ENCODE peak calls at places on chromosomes 1 and 21, in six cellular contexts. A is adrenal gland, U is brain microvascular endothelial cell, B is Panc1, E is uterus, Z is heart right ventricle. V is an unnamed sample. For H3K36me3, the result is how much of the 10 kb centered on the place peaks cover.

GRCh38 chr1:44220001-44220751 is 6.9 kb downstream of the DMAP1 start:
- DNase-seq in U (peak), E (no peak), B (no peak), A (peak), Z (no peak), V (no peak)

GRCh38 chr1:57270926-57271698 is 152.7 kb downstream of the DAB1 start:
- DNase-seq in A (no peak), Z (no peak), U (no peak), B (no peak), E (no peak), V (no peak)

GRCh38 chr1:84467298-84467697 is 11.8 kb upstream of the RPF1 start:
- DNase-seq in Z (no peak), A (no peak), U (no peak), E (no peak), B (no peak), V (no peak)

GRCh38 chr1:232982238-232982944 is 32.0 kb downstream of the NTPCR start:
- DNase-seq in E (no peak), A (no peak), U (peak), Z (no peak), B (no peak), V (no peak)

GRCh38 chr1:111699268-111699667 is 39.9 kb downstream of the INKA2 start:
- DNase-seq in E (no peak), U (no peak), A (no peak), Z (no peak), B (no peak), V (no peak)

GRCh38 chr1:4275083-4275482 is 375.0 kb upstream of the C1orf174 start:
- DNase-seq in E (no peak), B (no peak), U (no peak), A (no peak), Z (no peak), V (no peak)

GRCh38 chr1:196609114-196609737 is 986 bp upstream of the KCNT2 start:
- DNase-seq in B (no peak), U (peak), E (no peak), A (no peak), Z (peak), V (peak)

GRCh38 chr21:28436286-28436932 is 556.3 kb downstream of the LTN1 start:
- DNase-seq in U (peak), B (no peak), E (peak), A (no peak), Z (no peak), V (peak)

GRCh38 chr1:38361566-38361965 is 315.0 kb upstream of the POU3F1 start:
- DNase-seq in Z (no peak), A (no peak), U (no peak), B (no peak), E (no peak), V (no peak)

GRCh38 chr1:167635233-167635648 is 5.2 kb downstream of the RCSD1 start:
- DNase-seq in U (peak), A (no peak), Z (peak), B (no peak), E (no peak), V (no peak)

GRCh38 chr1:150282558-150282958 is 204 bp downstream of the CIART start:
- DNase-seq in E (no peak), A (peak), U (no peak), B (no peak), Z (peak), V (no peak)
- H3K4me3 ChIP-seq in E (peak), A (peak), U (peak), B (peak), Z (peak), V (peak)

GRCh38 chr1:109924316-109924715 is 13.7 kb downstream of the CSF1 start:
- DNase-seq in E (no peak), Z (no peak), A (no peak), B (no peak), U (no peak), V (no peak)

GRCh38 chr1:109923946-109924275 is 13.3 kb downstream of the CSF1 start:
- DNase-seq in A (no peak), E (no peak), U (no peak), B (no peak), Z (no peak), V (no peak)

GRCh38 chr1:109922326-109922725 is 11.7 kb downstream of the CSF1 start:
- DNase-seq in U (no peak), B (no peak), E (no peak), Z (no peak), A (no peak), V (no peak)

GRCh38 chr1:109925159-109925990 is 14.7 kb downstream of the CSF1 start:
- DNase-seq in Z (no peak), B (no peak), E (no peak), U (no peak), A (no peak), V (no peak)

GRCh38 chr1:109923131-109923945 is 12.7 kb downstream of the CSF1 start:
- DNase-seq in A (no peak), U (no peak), Z (no peak), B (no peak), E (no peak), V (no peak)
- TF ChIP-seq CTCF in A (no peak), U (peak), Z (peak), B (peak), E (no peak), V (peak)

GRCh38 chr1:94772230-94772641 is 47.9 kb upstream of the SLC44A3 start:
- DNase-seq in A (no peak), Z (no peak), E (no peak), B (no peak), U (no peak), V (no peak)
- H3K36me3 ChIP-seq in A (under half), Z (under half), E (under half), B (under half), U (under half), V (under half)

GRCh38 chr1:15736035-15736665 is at the start of gene SLC25A34:
- DNase-seq in Z (peak), U (no peak), E (no peak), A (peak), B (no peak), V (no peak)
- H3K4me3 ChIP-seq in Z (peak), U (no peak), E (no peak), A (no peak), B (no peak), V (no peak)

GRCh38 chr1:201283836-201284553 is 689 bp downstream of the PKP1 start:
- DNase-seq in A (no peak), U (no peak), E (no peak), B (no peak), Z (no peak), V (no peak)
- TF ChIP-seq CTCF in A (no peak), U (no peak), E (no peak), B (no peak), Z (no peak), V (no peak)

DNA sequence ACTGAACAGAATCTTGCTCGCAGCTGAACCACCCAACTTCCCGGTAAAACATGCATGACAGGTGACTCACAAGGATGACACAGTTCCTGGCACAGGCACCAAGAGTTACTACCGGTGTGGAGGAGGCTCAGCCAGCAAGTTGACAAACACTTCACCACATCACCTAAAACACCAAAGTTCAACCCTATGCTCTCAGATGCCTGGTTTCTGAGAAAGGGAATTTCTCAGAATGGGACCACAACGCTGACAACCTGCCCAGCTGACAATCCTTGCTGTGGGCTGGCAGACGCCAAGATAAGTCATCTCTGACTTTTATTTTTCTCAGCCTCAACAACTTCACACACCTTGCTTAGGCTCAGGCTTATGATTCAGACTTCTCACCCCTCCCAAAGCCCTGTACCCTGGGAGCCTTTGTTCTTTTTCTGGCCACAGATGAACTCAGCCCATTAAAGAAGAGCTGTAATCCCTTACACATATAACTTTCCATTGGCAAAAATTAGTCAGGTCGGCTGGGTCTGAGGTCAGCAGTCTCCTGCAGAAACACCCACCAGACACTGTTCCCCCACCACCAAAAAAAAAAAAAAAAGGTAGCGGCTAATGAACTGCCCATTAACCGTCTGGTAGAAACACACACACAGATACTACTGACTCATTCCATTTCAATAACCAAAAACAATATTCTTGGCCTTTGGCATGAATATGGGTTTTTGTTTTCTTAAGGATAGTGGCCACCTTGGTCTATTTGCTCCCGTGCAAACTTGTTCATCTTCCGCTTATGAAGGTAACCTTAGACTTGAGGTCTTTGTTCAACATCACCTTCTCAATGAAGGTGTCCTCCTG is 10.8 kb upstream of the TIAM1 start:
- DNase-seq in U (peak), B (peak), Z (no peak), E (no peak), A (peak), V (peak)
- H3K36me3 ChIP-seq in U (under half), B (under half), Z (under half), E (under half), A (under half), V (under half)

GRCh38 chr1:214551052-214551435 is 358 bp downstream of the PTPN14 start:
- DNase-seq in Z (peak), B (no peak), A (peak), U (no peak), E (no peak), V (no peak)

GRCh38 chr1:214550339-214551051 is 907 bp downstream of the PTPN14 start:
- DNase-seq in Z (no peak), U (no peak), A (no peak), B (no peak), E (peak), V (no peak)

GRCh38 chr1:214548988-214549387 is 2.4 kb downstream of the PTPN14 start:
- DNase-seq in B (no peak), U (peak), Z (peak), E (peak), A (peak), V (no peak)

GRCh38 chr1:214551436-214552173 is at the start of gene PTPN14:
- DNase-seq in E (peak), Z (peak), B (no peak), A (peak), U (peak), V (peak)

GRCh38 chr1:214549604-214550338 is 1.6 kb downstream of the PTPN14 start:
- DNase-seq in U (peak), A (no peak), Z (no peak), B (no peak), E (no peak), V (no peak)
- H3K4me3 ChIP-seq in U (peak), A (peak), Z (peak), B (peak), E (peak), V (peak)

DNA sequence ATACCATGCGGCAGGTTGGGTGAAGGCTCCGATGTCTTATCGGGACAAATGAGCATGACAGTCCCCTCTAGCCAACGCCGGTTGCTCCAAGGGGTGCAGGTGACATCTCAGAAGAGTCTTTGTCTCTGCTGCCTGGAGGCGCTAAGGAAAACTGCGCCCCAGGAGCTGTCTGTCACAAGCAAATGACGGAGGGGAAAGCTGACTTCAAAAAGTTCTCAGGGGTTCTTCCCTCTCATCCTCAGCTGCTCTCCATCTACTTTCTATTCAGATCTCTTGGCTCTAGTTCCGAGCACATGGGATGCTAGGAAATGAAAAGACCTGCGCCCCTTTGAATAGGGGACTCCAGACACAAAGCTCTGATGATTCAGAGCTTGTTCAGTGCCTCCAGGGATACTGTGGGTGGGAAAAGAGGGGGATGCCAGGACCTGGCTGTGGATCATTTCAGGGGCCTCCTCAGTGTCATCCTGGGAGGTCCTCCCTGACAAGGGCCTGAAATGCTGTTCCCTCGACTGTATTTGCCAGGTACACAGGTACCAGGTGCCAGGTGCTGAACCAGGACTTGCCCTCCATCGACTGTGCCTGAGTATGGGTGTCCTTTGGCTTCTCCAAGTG is 869 bp upstream of the KIAA0040 start:
- DNase-seq in E (no peak), U (no peak), B (no peak), Z (no peak), A (no peak), V (no peak)
- TF ChIP-seq CTCF in E (no peak), U (no peak), B (no peak), Z (no peak), A (no peak), V (no peak)

GRCh38 chr1:170545476-170545875 is 13.5 kb downstream of the GORAB start:
- DNase-seq in B (no peak), U (peak), Z (no peak), E (no peak), A (no peak), V (no peak)

GRCh38 chr1:170547255-170547654 is 15.3 kb downstream of the GORAB start:
- DNase-seq in A (no peak), B (no peak), U (no peak), Z (no peak), E (no peak), V (no peak)

GRCh38 chr1:170548497-170548896 is 16.5 kb downstream of the GORAB start:
- DNase-seq in E (no peak), U (no peak), Z (no peak), A (no peak), B (no peak), V (no peak)
- H3K36me3 ChIP-seq in E (under half), U (under half), Z (half or more), A (under half), B (under half), V (under half)